ENCODE peak calls at places on chromosomes 4 and X, in eight cellular contexts. L, T, D, A, P, M, O and U are unnamed samples.

GRCh38 chr4:7361256-7361655 is 73.5 kb downstream of the PSAPL1 start:
- DNase-seq in L (no peak), T (no peak), D (peak; percentile 54), A (no peak), P (no peak), M (no peak), O (no peak), U (no peak)

GRCh38 chr4:124262211-124263179 is 450.0 kb downstream of the ANKRD50 start:
- DNase-seq in L (peak; percentile 95), T (peak; percentile 93), D (no peak), A (peak; percentile 60), P (no peak), M (peak; percentile 65), O (peak; percentile 45), U (no peak)

GRCh38 chr4:101421393-101421792 is 74.1 kb upstream of the PPP3CA start:
- DNase-seq in L (peak; percentile 5), T (peak; percentile 36), D (no peak), A (no peak), P (no peak), M (no peak), O (no peak), U (no peak)

GRCh38 chr4:72314869-72315268 is 254.2 kb downstream of the ADAMTS3 start:
- DNase-seq in L (peak; percentile 86), T (peak; percentile 93), D (no peak), A (no peak), P (no peak), M (no peak), O (no peak), U (no peak)

GRCh38 chr4:80202784-80203553 is 5.7 kb downstream of the PRDM8 start:
- DNase-seq in L (peak; percentile 35), T (peak; percentile 65), D (peak; percentile 68), A (peak; percentile 24), P (peak; percentile 64), M (no peak), O (peak; percentile 59), U (no peak)

GRCh38 chrX:153064061-153064460 is 7.8 kb downstream of the PNMA3 start:
- DNase-seq in L (no peak), T (no peak), D (no peak), A (no peak), P (no peak), M (no peak), O (no peak), U (no peak)

GRCh38 chr4:122360754-122361153 is 18.1 kb upstream of the ADAD1 start:
- DNase-seq in L (no peak), T (no peak), D (no peak), A (no peak), P (no peak), M (no peak), O (no peak), U (no peak)

GRCh38 chr4:1323635-1324442 is 23.2 kb upstream of the UVSSA start:
- DNase-seq in L (peak; percentile 71), T (peak; percentile 91), D (peak; percentile 5), A (no peak), P (no peak), M (no peak), O (no peak), U (no peak)

GRCh38 chr4:176810481-176811249 is 17.9 kb upstream of the VEGFC start:
- DNase-seq in L (no peak), T (no peak), D (no peak), A (no peak), P (no peak), M (no peak), O (no peak), U (no peak)

GRCh38 chrX:119529355-119530276 is 35.6 kb downstream of the STEEP1 start:
- DNase-seq in L (peak; percentile 16), T (peak; percentile 7), D (no peak), A (no peak), P (no peak), M (no peak), O (no peak), U (no peak)

GRCh38 chrX:64439551-64439950 is 44.3 kb upstream of the MTMR8 start:
- DNase-seq in L (no peak), T (no peak), D (no peak), A (no peak), P (no peak), M (no peak), O (no peak), U (no peak)

GRCh38 chr4:23368081-23368697 is 521.7 kb downstream of the PPARGC1A start:
- DNase-seq in L (peak; percentile 7), T (no peak), D (no peak), A (no peak), P (no peak), M (peak; percentile 48), O (no peak), U (no peak)

GRCh38 chr4:133464311-133464710 is 315.2 kb downstream of the PCDH10 start:
- DNase-seq in L (peak; percentile 34), T (no peak), D (no peak), A (no peak), P (no peak), M (no peak), O (no peak), U (no peak)

GRCh38 chr4:4462970-4463369 is 76.1 kb downstream of the NSG1 start:
- DNase-seq in L (peak; percentile 55), T (no peak), D (no peak), A (no peak), P (no peak), M (no peak), O (no peak), U (no peak)

GRCh38 chr4:139791681-139792080 is 126.1 kb downstream of the MGST2 start:
- DNase-seq in L (no peak), T (no peak), D (no peak), A (no peak), P (no peak), M (no peak), O (no peak), U (no peak)

GRCh38 chrX:68947882-68948605 is 119.2 kb downstream of the EFNB1 start:
- DNase-seq in L (no peak), T (peak; percentile 57), D (no peak), A (no peak), P (no peak), M (no peak), O (no peak), U (no peak)

GRCh38 chr4:83284161-83285021 is at the start of gene COQ2:
- DNase-seq in L (peak; percentile 97), T (peak; percentile 98), D (peak; percentile 99), A (peak; percentile 95), P (peak; percentile 94), M (peak; percentile 93), O (peak; percentile 97), U (peak; percentile 96)
- TF ChIP-seq CTCF in L (peak; percentile 21), T (no peak), D (peak; percentile 35), A (peak; percentile 40), P (no peak), M (no peak), O (peak; percentile 43), U (peak; percentile 10)

DNA sequence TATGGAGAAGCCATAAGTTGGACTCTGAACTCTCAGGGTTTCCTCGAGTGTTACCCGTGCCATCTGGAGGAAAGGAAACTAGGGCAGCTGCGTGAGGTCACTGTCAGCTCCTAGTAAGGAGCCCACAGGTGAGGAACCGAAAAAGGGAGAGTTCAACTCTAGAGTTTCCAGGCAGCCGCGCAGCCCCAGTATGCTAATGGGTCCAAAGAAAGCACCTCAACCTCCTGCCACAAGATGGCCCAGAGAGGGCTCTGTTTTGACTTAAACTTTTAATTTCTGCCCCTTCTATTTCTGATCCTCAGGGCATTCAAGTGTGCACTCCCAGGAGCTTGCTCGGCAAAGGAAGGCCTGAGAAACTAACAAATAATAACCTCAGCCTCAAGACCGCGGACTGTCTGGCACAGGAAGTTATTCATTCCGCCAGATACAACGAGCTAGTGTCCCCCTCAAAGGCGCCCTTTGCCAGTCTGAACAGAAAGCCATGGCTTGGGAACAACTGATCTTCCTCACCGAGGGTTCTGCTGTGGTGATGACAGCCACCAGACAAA is 13.9 kb downstream of the SCARB2 start:
- DNase-seq in L (no peak), T (no peak), D (no peak), A (no peak), P (no peak), M (no peak), O (no peak), U (no peak)
- TF ChIP-seq CTCF in L (peak; percentile 11), T (no peak), D (peak; percentile 4), A (no peak), P (no peak), M (no peak), O (no peak), U (no peak)

DNA sequence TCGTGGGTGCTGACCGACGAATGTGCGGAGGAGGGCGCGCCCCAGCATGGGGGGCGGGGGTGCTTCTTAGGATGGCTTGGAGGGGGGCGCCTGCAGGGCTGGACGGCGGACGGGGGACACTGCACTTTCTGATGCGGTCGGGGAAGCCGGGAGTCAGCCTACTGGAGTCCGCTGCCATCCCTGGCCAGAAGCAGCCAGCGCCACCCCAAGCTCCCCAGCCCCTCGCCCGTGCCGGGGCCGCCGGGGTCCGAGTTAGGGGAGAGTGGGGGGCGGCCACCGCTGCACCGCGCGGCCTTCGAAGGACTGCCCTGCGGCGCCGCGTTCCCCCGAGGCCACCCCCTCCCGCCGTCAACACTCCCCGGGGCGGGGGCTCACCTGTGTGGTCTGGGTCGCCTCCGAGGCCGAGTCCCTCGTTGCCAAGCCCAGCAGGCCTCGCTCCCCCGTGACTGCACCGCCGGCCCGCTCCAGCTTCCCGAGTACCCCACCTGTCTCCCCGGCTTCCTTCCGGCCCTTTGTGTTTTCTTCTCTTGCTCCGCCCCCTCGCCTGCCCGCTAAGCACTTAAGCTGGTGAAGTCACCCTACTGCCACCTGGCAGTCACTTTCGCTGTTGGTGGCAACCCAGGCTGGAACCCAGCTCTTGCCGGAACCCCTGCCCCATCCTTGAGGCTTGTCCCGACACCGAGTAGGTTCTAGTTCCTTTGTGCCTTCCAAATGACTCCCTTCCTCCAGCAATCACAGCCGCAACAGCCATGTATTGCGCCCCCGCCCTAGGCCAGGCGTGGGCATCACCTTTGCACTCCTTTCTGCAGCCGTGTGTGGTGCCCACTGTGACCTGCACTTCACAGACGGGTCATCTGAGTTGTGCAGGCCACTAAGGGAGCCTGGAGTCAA is at the start of gene OCIAD2:
- DNase-seq in L (peak; percentile 39), T (peak; percentile 68), D (peak; percentile 90), A (peak; percentile 37), P (peak; percentile 87), M (peak; percentile 80), O (peak; percentile 86), U (peak; percentile 48)
- TF ChIP-seq CTCF in L (no peak), T (no peak), D (peak; percentile 30), A (no peak), P (peak; percentile 62), M (no peak), O (peak; percentile 19), U (peak; percentile 14)

GRCh38 chr4:126221717-126222116 is 907.0 kb downstream of the FAT4 start:
- DNase-seq in L (no peak), T (peak; percentile 10), D (no peak), A (no peak), P (no peak), M (no peak), O (no peak), U (no peak)

GRCh38 chr4:126221262-126221661 is 906.5 kb downstream of the FAT4 start:
- DNase-seq in L (no peak), T (no peak), D (no peak), A (no peak), P (no peak), M (no peak), O (no peak), U (no peak)

DNA sequence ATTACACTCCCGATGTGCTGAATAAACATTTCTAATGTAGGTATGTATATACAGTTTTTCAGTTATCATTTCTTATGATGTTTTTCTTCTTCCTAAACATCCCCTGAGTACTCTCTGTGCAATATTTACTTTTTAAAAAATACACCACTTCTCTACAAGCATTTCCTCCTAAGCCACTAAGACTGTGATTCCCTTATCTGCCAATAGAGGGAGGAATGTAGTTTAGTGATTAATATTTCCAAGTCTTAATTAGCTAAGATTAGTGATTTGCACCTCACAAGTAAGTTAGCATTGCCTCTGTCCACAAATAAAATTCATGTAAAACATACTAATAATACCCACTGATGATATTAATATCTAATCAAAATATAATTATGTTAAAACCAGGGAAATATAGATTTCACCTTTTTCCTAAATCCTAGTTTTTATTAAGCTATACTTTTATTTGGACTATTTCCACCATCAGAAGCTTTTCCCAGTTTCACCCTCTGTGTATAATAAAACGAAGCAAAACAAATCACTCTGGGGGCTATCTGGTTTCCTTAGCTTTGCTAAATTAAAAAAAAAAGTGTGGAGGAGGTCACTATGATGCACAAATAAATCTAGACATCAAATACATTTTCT is 909.1 kb downstream of the FAT4 start:
- DNase-seq in L (peak; percentile 58), T (peak; percentile 51), D (no peak), A (no peak), P (no peak), M (no peak), O (no peak), U (no peak)
- TF ChIP-seq CTCF in L (peak; percentile 74), T (peak; percentile 61), D (peak; percentile 69), A (peak; percentile 43), P (no peak), M (no peak), O (peak; percentile 50), U (peak; percentile 33)